ENCODE peak calls at places on chromosomes 4 and X, in nine cellular contexts. R is tibial nerve, J is AG04449, Q is HepG2, V is H9, A is stomach, D is esophagus squamous epithelium, B is heart left ventricle, E is HFFc6. M is an unnamed sample.

GRCh38 chr4:115159141-115159540 is 45.7 kb upstream of the NDST4 start:
- DNase-seq in R (no peak), J (no peak), Q (no peak), V (no peak), A (no peak), D (no peak), B (no peak), E (peak), M (no peak)

GRCh38 chr4:77434299-77435092 is 171.1 kb upstream of the CXCL13 start:
- DNase-seq in R (peak), J (no peak), Q (no peak), V (no peak), A (no peak), D (no peak), B (no peak), E (no peak), M (no peak)

GRCh38 chr4:140935259-140935658 is 179.1 kb upstream of the TBC1D9 start:
- DNase-seq in R (no peak), J (no peak), Q (no peak), V (no peak), A (no peak), D (no peak), B (no peak), E (peak), M (no peak)

GRCh38 chrX:7318246-7318645 is 170.3 kb upstream of the PUDP start:
- DNase-seq in R (no peak), J (no peak), Q (no peak), V (no peak), A (no peak), D (no peak), B (no peak), E (no peak), M (no peak)

GRCh38 chr4:75736862-75737261 is 12.5 kb downstream of the USO1 start:
- DNase-seq in R (no peak), J (no peak), Q (no peak), V (no peak), A (no peak), D (no peak), B (no peak), E (no peak), M (no peak)

GRCh38 chr4:7929530-7929951 is 10.1 kb downstream of the AFAP1 start:
- DNase-seq in R (no peak), J (no peak), Q (no peak), V (peak), A (peak), D (no peak), B (no peak), E (no peak), M (peak)

GRCh38 chrX:87702795-87703194 is 185.2 kb downstream of the KLHL4 start:
- DNase-seq in R (no peak), J (no peak), Q (no peak), V (no peak), A (no peak), D (no peak), B (no peak), E (no peak), M (no peak)

GRCh38 chrX:23752740-23753435 is 9.8 kb upstream of the ACOT9 start:
- DNase-seq in R (no peak), J (peak), Q (no peak), V (no peak), A (no peak), D (no peak), B (no peak), E (peak), M (no peak)

GRCh38 chr4:81688085-81688484 is 216.4 kb upstream of the RASGEF1B start:
- DNase-seq in R (no peak), J (no peak), Q (no peak), V (no peak), A (no peak), D (no peak), B (no peak), E (no peak), M (no peak)
- TF ChIP-seq CTCF in R (no peak), J (no peak), Q (no peak), V (peak), A (no peak), D (no peak), B (no peak), E (no peak), M (no peak)

DNA sequence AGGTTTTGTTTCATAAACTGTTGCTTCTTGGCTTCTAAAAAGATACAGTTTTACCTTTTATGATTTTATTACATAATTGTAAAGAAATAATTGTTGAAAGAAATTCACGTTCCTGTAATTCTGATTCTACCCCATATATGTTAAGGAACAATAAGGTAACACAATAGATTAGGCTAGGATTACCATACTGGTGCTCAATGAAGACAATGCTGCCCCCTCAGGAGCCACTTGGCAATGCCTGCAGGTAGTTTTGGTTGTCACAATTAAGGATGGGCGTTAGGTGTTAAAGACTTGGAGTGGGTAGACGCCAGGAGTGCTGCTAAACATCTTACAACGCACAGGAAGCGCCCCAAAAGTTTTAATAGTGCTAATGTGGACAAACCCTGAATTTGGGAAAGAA is 133.2 kb downstream of the NLGN4X start:
- DNase-seq in R (no peak), J (no peak), Q (no peak), V (peak), A (no peak), D (no peak), B (no peak), E (no peak), M (no peak)
- TF ChIP-seq CTCF in R (no peak), J (no peak), Q (no peak), V (peak), A (no peak), D (no peak), B (no peak), E (no peak), M (no peak)

GRCh38 chr4:9916937-9917336 is 104.4 kb downstream of the SLC2A9 start:
- DNase-seq in R (no peak), J (no peak), Q (no peak), V (no peak), A (no peak), D (no peak), B (no peak), E (no peak), M (no peak)
- TF ChIP-seq CTCF in R (no peak), J (no peak), Q (no peak), V (no peak), A (no peak), D (no peak), B (no peak), E (no peak), M (no peak)

GRCh38 chr4:180909279-180909678 is 1333.9 kb upstream of the TENM3 start:
- DNase-seq in R (no peak), J (no peak), Q (no peak), V (peak), A (no peak), D (no peak), B (no peak), E (no peak), M (no peak)
- TF ChIP-seq CTCF in R (no peak), J (peak), Q (peak), V (peak), A (no peak), D (peak), B (no peak), E (peak), M (no peak)

GRCh38 chrX:44873415-44874270 is 655 bp downstream of the KDM6A start:
- DNase-seq in R (peak), J (no peak), Q (no peak), V (no peak), A (peak), D (no peak), B (peak), E (peak), M (peak)
- TF ChIP-seq CTCF in R (peak), J (no peak), Q (no peak), V (no peak), A (no peak), D (no peak), B (no peak), E (no peak), M (no peak)

DNA sequence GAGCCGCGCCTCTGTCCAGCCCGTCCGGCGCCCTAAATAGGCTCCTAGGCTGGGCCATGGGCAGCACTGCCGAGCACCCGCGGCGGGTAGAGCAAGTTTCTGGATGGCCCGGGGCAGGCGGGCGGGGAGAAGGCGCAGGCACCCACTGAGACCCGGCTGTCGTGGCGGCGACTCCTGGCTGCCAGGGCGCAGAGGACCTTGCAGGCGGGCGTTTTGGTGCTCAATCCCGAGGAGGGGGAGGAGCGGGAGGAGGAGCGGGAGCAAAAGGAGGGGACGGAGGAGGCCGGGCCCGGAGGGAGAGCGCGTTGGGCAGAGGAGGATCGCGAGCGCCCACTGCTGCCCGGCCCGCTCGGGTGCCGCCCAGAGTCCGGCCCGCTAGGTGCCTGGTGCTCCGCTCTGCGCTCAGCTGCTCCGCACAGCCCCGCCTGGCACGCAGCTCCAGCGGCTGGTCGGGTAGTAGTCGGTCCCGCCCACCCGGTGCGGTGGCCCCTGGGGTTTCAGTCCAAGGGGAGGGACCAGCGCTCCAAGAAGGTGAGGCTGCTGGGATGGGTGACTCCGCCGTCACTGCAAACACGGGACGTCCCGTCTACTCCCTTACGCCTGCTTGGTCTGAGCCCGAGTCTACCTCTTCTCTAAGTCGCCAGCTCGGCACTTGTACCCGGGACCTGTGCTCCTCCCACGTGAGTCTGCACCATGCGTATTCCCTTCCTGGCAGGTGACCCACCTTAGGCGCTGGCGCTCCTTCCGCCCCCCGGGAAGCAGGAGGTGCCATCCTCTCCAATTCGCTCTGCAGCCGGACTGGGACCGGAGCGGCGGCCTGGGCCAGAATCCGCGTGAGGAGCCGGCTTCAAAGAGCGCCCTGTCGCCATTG is at the start of gene HS3ST1:
- DNase-seq in R (peak), J (no peak), Q (no peak), V (peak), A (peak), D (peak), B (peak), E (no peak), M (peak)
- TF ChIP-seq CTCF in R (peak), J (peak), Q (peak), V (peak), A (peak), D (peak), B (peak), E (no peak), M (peak)